ENCODE peak calls at places on chromosome 22, in seven cellular contexts. T is heart right ventricle, N is cardiac muscle cell, O is endothelial cell, B is ovary, W is endothelial cell of umbilical vein, R is transverse colon. A is an unnamed sample.

GRCh38 chr22:40484906-40485660 is 114.7 kb downstream of the SGSM3 start:
- DNase-seq in W (no peak), O (no peak), T (no peak), R (no peak), B (no peak), N (no peak), A (peak)

GRCh38 chr22:40263191-40263590 is 83.1 kb upstream of the ADSL start:
- DNase-seq in T (no peak), W (peak), N (no peak), B (no peak), O (peak), R (no peak), A (no peak)

GRCh38 chr22:16965560-16965959 is 42.5 kb downstream of the GAB4 start:
- DNase-seq in W (no peak), T (no peak), N (no peak), B (no peak), R (no peak), O (no peak), A (no peak)

GRCh38 chr22:43173976-43174720 is 12.8 kb downstream of the TTLL12 start:
- DNase-seq in B (no peak), O (no peak), N (no peak), T (no peak), W (no peak), R (no peak), A (no peak)

GRCh38 chr22:39231197-39231950 is 13.4 kb downstream of the PDGFB start:
- DNase-seq in W (no peak), R (no peak), B (no peak), T (no peak), N (no peak), O (no peak), A (no peak)

GRCh38 chr22:38205261-38206128 is 3.7 kb downstream of the MAFF start:
- DNase-seq in T (peak), W (peak), O (no peak), B (peak), R (peak), N (peak), A (no peak)

GRCh38 chr22:37419916-37420655 is 7.2 kb downstream of the ELFN2 start:
- DNase-seq in T (no peak), R (no peak), B (no peak), W (no peak), O (peak), N (peak), A (peak)

GRCh38 chr22:43206515-43207161 is 19.7 kb upstream of the TTLL12 start:
- DNase-seq in W (no peak), R (no peak), T (no peak), O (no peak), B (peak), N (no peak), A (no peak)

GRCh38 chr22:18088825-18089568 is 11.2 kb downstream of the PEX26 start:
- DNase-seq in N (no peak), B (no peak), R (peak), W (no peak), T (no peak), O (no peak), A (no peak)

GRCh38 chr22:17647452-17647851 is 8.9 kb downstream of the BCL2L13 start:
- DNase-seq in N (no peak), O (no peak), T (no peak), B (no peak), W (no peak), R (no peak), A (no peak)

GRCh38 chr22:46546466-46547178 is 9.2 kb upstream of the CELSR1 start:
- DNase-seq in W (peak), R (no peak), O (no peak), B (no peak), N (peak), T (peak), A (no peak)

GRCh38 chr22:30701872-30702271 is 7.2 kb downstream of the OSBP2 start:
- DNase-seq in N (no peak), T (no peak), O (no peak), B (no peak), R (no peak), W (no peak), A (no peak)

GRCh38 chr22:26550498-26551033 is 38.3 kb upstream of the TFIP11 start:
- DNase-seq in W (no peak), R (no peak), N (no peak), B (no peak), O (no peak), T (peak), A (no peak)

GRCh38 chr22:40463017-40463631 is 92.7 kb downstream of the SGSM3 start:
- DNase-seq in R (peak), B (no peak), T (no peak), O (no peak), N (no peak), W (no peak), A (no peak)

GRCh38 chr22:37588540-37589215 is 8.8 kb upstream of the LGALS2 start:
- DNase-seq in W (no peak), B (no peak), T (no peak), O (no peak), R (peak), N (no peak), A (no peak)

GRCh38 chr22:37433786-37434185 is 6.5 kb upstream of the ELFN2 start:
- DNase-seq in N (no peak), R (no peak), O (no peak), W (no peak), B (no peak), T (no peak), A (peak)

GRCh38 chr22:49181942-49182341 is 645.7 kb downstream of the BRD1 start:
- DNase-seq in W (no peak), N (no peak), B (no peak), R (no peak), T (no peak), O (no peak), A (no peak)

GRCh38 chr22:48884292-48884691 is 943.4 kb downstream of the BRD1 start:
- DNase-seq in W (no peak), T (no peak), R (no peak), N (no peak), B (no peak), O (no peak), A (no peak)

GRCh38 chr22:17678817-17679385 is 40.3 kb downstream of the BCL2L13 start:
- DNase-seq in B (no peak), R (no peak), T (no peak), N (no peak), O (no peak), W (no peak), A (no peak)

GRCh38 chr22:17271711-17272451 is 52.6 kb upstream of the ADA2 start:
- DNase-seq in B (no peak), O (no peak), W (no peak), N (no peak), T (no peak), R (no peak), A (no peak)

GRCh38 chr22:28249402-28249801 is 330.3 kb upstream of the PITPNB start:
- DNase-seq in R (no peak), O (no peak), B (no peak), W (no peak), T (no peak), N (peak), A (peak)

GRCh38 chr22:27804683-27805297 is 3.2 kb upstream of the MN1 start:
- DNase-seq in B (peak), T (peak), N (peak), R (peak), W (peak), O (peak), A (peak)

GRCh38 chr22:31544481-31545480 is 48.4 kb downstream of the SFI1 start:
- DNase-seq in B (no peak), O (no peak), W (no peak), N (no peak), T (no peak), R (no peak), A (peak)

GRCh38 chr22:30277547-30278344 is 11.1 kb upstream of the OSM start:
- DNase-seq in R (no peak), B (no peak), W (peak), T (no peak), O (no peak), N (peak), A (no peak)

GRCh38 chr22:48951836-48952235 is 875.8 kb downstream of the BRD1 start:
- DNase-seq in N (no peak), W (no peak), B (no peak), R (no peak), T (no peak), O (no peak), A (no peak)

GRCh38 chr22:38981005-38981658 is 1.0 kb upstream of the APOBEC3B start:
- DNase-seq in O (no peak), B (peak), W (no peak), R (peak), T (no peak), N (peak), A (peak)

GRCh38 chr22:19679476-19680099 is 34.7 kb upstream of the SEPTIN5 start:
- DNase-seq in W (peak), O (peak), N (peak), R (peak), T (peak), B (peak), A (peak)

GRCh38 chr22:37621352-37621860 is 12.8 kb downstream of the GGA1 start:
- DNase-seq in R (no peak), O (no peak), B (no peak), W (no peak), N (no peak), T (no peak), A (no peak)

GRCh38 chr22:31344369-31345330 is 1.5 kb downstream of the PATZ1 start:
- DNase-seq in B (peak), R (peak), N (peak), W (peak), O (no peak), T (peak), A (peak)

GRCh38 chr22:25014896-25015755 is 62.6 kb downstream of the KIAA1671 start:
- DNase-seq in O (no peak), R (no peak), N (peak), B (no peak), W (peak), T (no peak), A (no peak)

GRCh38 chr22:37119872-37120271 is 10.4 kb upstream of the TMPRSS6 start:
- DNase-seq in T (no peak), W (no peak), R (no peak), N (no peak), B (no peak), O (no peak), A (no peak)

GRCh38 chr22:42090596-42091445 is at the start of gene NDUFA6:
- DNase-seq in T (peak), R (peak), B (peak), W (peak), N (peak), O (peak), A (peak)

GRCh38 chr22:30607939-30608338 is 965 bp downstream of the TCN2 start:
- DNase-seq in T (no peak), R (no peak), B (no peak), O (no peak), W (no peak), N (no peak), A (no peak)

GRCh38 chr22:25747245-25747944 is 5.4 kb downstream of the MYO18B start:
- DNase-seq in N (no peak), W (peak), O (no peak), R (peak), B (no peak), T (no peak), A (no peak)

GRCh38 chr22:42814215-42814614 is 42.9 kb downstream of the ARFGAP3 start:
- DNase-seq in T (no peak), W (peak), N (no peak), B (no peak), R (no peak), O (no peak), A (no peak)

GRCh38 chr22:40076702-40077645 is 82.2 kb downstream of the FAM83F start:
- DNase-seq in O (no peak), W (no peak), N (peak), T (no peak), B (no peak), R (no peak), A (no peak)

GRCh38 chr22:20026204-20026908 is 5.4 kb downstream of the TANGO2 start:
- DNase-seq in R (no peak), N (no peak), W (no peak), O (no peak), B (no peak), T (no peak), A (no peak)

GRCh38 chr22:17172172-17172833 is 13.2 kb upstream of the HDHD5 start:
- DNase-seq in W (no peak), R (no peak), T (peak), N (peak), B (peak), O (peak), A (peak)

GRCh38 chr22:39439170-39439569 is 17.6 kb upstream of the MGAT3 start:
- DNase-seq in N (no peak), W (no peak), R (no peak), B (no peak), O (no peak), T (no peak), A (no peak)

GRCh38 chr22:21103633-21104032 is 57.9 kb downstream of the LRRC74B start:
- DNase-seq in O (no peak), R (no peak), W (no peak), T (no peak), B (no peak), N (no peak), A (no peak)
- TF ChIP-seq CTCF in O (no peak), R (no peak), W (no peak), T (no peak), B (no peak), N (no peak), A (no peak)

GRCh38 chr22:23565942-23566715 is 14.0 kb downstream of the IGLL1 start:
- DNase-seq in R (no peak), W (no peak), T (peak), O (peak), N (peak), B (peak), A (peak)

GRCh38 chr22:23563111-23563510 is 17.0 kb downstream of the IGLL1 start:
- DNase-seq in B (no peak), W (no peak), N (no peak), O (no peak), T (no peak), R (no peak), A (no peak)

GRCh38 chr22:23564276-23564675 is 15.8 kb downstream of the IGLL1 start:
- DNase-seq in W (no peak), O (no peak), R (no peak), N (no peak), B (no peak), T (no peak), A (no peak)

GRCh38 chr22:23566716-23567475 is 13.2 kb downstream of the IGLL1 start:
- DNase-seq in B (no peak), W (no peak), T (no peak), O (no peak), N (no peak), R (no peak), A (no peak)

DNA sequence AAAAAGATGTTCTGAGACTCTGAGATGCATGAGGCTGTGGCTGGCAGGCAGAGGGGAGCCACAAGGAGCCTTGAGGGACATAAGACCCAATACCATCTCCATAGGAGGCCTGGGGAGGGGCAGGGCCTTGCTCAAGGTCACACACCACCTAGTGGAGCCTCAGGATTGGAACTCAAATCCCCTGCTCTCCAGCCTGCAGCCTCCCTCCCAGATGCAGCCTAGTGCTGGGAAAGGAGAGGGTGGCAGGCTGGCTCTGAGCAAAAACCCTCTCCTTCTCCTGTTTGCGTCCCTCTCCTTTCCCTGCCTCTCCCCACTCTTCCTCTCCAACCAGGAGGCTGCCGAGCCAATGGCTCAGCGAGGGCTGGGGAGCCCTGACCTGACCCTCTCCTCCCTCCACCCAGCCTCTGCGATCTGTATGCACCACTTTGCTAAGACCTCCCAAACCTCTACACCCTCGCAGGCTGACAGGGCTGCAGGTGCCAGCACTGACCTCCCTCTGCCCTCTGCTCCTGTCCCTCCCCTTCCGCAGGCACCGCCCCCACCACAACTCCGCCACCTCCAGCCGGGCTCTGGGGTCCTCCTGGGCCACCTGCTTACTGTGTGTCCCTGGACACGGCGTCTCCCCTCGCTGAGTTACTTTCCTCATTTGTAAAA is 14.7 kb downstream of the IGLL1 start:
- DNase-seq in R (peak), T (peak), W (no peak), O (no peak), B (no peak), N (peak), A (peak)
- TF ChIP-seq CTCF in R (no peak), T (no peak), W (no peak), O (no peak), B (no peak), N (peak), A (no peak)

GRCh38 chr22:33274214-33274828 is 216.1 kb upstream of the SYN3 start:
- DNase-seq in W (no peak), O (peak), R (peak), T (no peak), N (peak), B (no peak), A (peak)
- TF ChIP-seq CTCF in W (no peak), O (peak), R (peak), T (no peak), N (peak), B (no peak), A (peak)

GRCh38 chr22:50190182-50190951 is 4.7 kb downstream of the TRABD start:
- DNase-seq in O (no peak), W (peak), B (peak), N (peak), R (peak), T (peak), A (peak)
- TF ChIP-seq CTCF in O (no peak), W (peak), B (peak), N (peak), R (peak), T (no peak), A (no peak)

DNA sequence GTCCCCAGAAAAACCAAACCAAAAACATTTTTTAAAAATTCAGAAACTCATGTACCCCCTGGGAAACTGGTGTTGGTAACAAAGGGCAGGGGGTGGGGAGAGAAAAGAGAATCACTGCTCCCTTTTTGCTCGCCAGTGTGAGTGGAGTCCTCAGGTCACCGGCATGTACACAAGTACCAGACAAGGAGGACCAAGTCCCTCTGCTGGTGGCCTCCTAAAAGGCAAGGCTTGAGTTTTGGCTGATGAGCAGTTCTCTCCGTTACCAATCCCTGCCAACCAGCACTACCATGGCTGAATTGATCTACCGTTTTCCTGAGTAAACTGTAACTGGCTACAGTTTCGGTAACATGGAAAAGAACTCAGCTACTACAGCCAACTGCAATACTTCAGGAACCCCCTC is 22.0 kb downstream of the APOL5 start:
- DNase-seq in O (no peak), R (no peak), W (no peak), T (no peak), B (no peak), N (no peak), A (no peak)
- TF ChIP-seq CTCF in O (no peak), R (no peak), W (no peak), T (no peak), B (no peak), N (peak), A (peak)

A was measured in nephron progenitor cell.